ENCODE peak calls at places on chromosomes 16 and 17, in five cellular contexts. One of them, this sample, is unnamed.

GRCh38 chr17:51540151-51540550 is 279.8 kb downstream of the UTP18 start:
- DNase-seq in tibial nerve: no peak
- DNase-seq in cardiac muscle cell: no peak
- DNase-seq in AG10803: no peak
- DNase-seq in colonic mucosa: no peak
- DNase-seq in this sample: no peak

GRCh38 chr16:78460428-78460827 is 361.0 kb downstream of the WWOX start:
- DNase-seq in colonic mucosa: no peak
- DNase-seq in AG10803: no peak
- DNase-seq in tibial nerve: no peak
- DNase-seq in cardiac muscle cell: no peak
- DNase-seq in this sample: no peak

GRCh38 chr17:74326506-74326905 is 480 bp downstream of the KIF19 start:
- DNase-seq in colonic mucosa: no peak
- DNase-seq in tibial nerve: no peak
- DNase-seq in AG10803: no peak
- DNase-seq in cardiac muscle cell: no peak
- DNase-seq in this sample: no peak

GRCh38 chr17:45857977-45858708 is 13.5 kb downstream of the SPPL2C start:
- DNase-seq in cardiac muscle cell: peak; percentile 85
- DNase-seq in AG10803: peak; percentile 9
- DNase-seq in colonic mucosa: no peak
- DNase-seq in tibial nerve: no peak
- DNase-seq in this sample: peak; percentile 51

GRCh38 chr16:70163596-70163995 is 10.0 kb upstream of the CLEC18C start:
- DNase-seq in cardiac muscle cell: no peak
- DNase-seq in AG10803: no peak
- DNase-seq in colonic mucosa: no peak
- DNase-seq in tibial nerve: no peak
- DNase-seq in this sample: no peak

GRCh38 chr17:2837147-2837561 is 40.9 kb downstream of the RAP1GAP2 start:
- DNase-seq in tibial nerve: no peak
- DNase-seq in cardiac muscle cell: no peak
- DNase-seq in colonic mucosa: no peak
- DNase-seq in AG10803: no peak
- DNase-seq in this sample: no peak

GRCh38 chr16:28974007-28974436 is 556 bp upstream of the SPNS1 start:
- DNase-seq in tibial nerve: no peak
- DNase-seq in cardiac muscle cell: peak; percentile 85
- DNase-seq in colonic mucosa: peak; percentile 65
- DNase-seq in AG10803: peak; percentile 61
- DNase-seq in this sample: peak; percentile 74

GRCh38 chr16:17992416-17992815 is 344.1 kb downstream of the NPIPA8 start:
- DNase-seq in AG10803: no peak
- DNase-seq in colonic mucosa: no peak
- DNase-seq in cardiac muscle cell: no peak
- DNase-seq in tibial nerve: no peak
- DNase-seq in this sample: no peak

GRCh38 chr17:82961366-82962162 is 117.8 kb upstream of the METRNL start:
- DNase-seq in colonic mucosa: no peak
- DNase-seq in cardiac muscle cell: no peak
- DNase-seq in tibial nerve: no peak
- DNase-seq in AG10803: no peak
- DNase-seq in this sample: no peak

GRCh38 chr17:61475726-61476125 is 23.5 kb downstream of the TBX4 start:
- DNase-seq in tibial nerve: no peak
- DNase-seq in AG10803: peak; percentile 63
- DNase-seq in colonic mucosa: no peak
- DNase-seq in cardiac muscle cell: no peak
- DNase-seq in this sample: peak; percentile 20

GRCh38 chr17:50210249-50211225 is 9.1 kb upstream of the COL1A1 start:
- DNase-seq in cardiac muscle cell: peak; percentile 63
- DNase-seq in AG10803: peak; percentile 98
- DNase-seq in tibial nerve: peak; percentile 15
- DNase-seq in colonic mucosa: peak; percentile 58
- DNase-seq in this sample: peak; percentile 97

GRCh38 chr17:67637901-67638641 is 79.7 kb upstream of the NOL11 start:
- DNase-seq in tibial nerve: no peak
- DNase-seq in colonic mucosa: peak; percentile 53
- DNase-seq in AG10803: no peak
- DNase-seq in cardiac muscle cell: no peak
- DNase-seq in this sample: no peak

GRCh38 chr17:4998666-4999428 is 1.1 kb downstream of the KIF1C start:
- DNase-seq in tibial nerve: no peak
- DNase-seq in cardiac muscle cell: no peak
- DNase-seq in AG10803: no peak
- DNase-seq in colonic mucosa: peak; percentile 80
- DNase-seq in this sample: no peak

GRCh38 chr17:49787932-49788442 is 494 bp upstream of the KAT7 start:
- DNase-seq in colonic mucosa: peak; percentile 26
- DNase-seq in cardiac muscle cell: no peak
- DNase-seq in AG10803: peak; percentile 31
- DNase-seq in tibial nerve: no peak
- DNase-seq in this sample: no peak

GRCh38 chr16:50718761-50719400 is 23.0 kb upstream of the CYLD start:
- DNase-seq in AG10803: no peak
- DNase-seq in cardiac muscle cell: no peak
- DNase-seq in tibial nerve: no peak
- DNase-seq in colonic mucosa: no peak
- DNase-seq in this sample: no peak

GRCh38 chr16:56090076-56090475 is 101.2 kb upstream of the GNAO1 start:
- DNase-seq in AG10803: no peak
- DNase-seq in tibial nerve: no peak
- DNase-seq in colonic mucosa: no peak
- DNase-seq in cardiac muscle cell: no peak
- DNase-seq in this sample: no peak

GRCh38 chr17:39597372-39598046 is 10.2 kb downstream of the NEUROD2 start:
- DNase-seq in AG10803: no peak
- DNase-seq in tibial nerve: no peak
- DNase-seq in colonic mucosa: no peak
- DNase-seq in cardiac muscle cell: no peak
- DNase-seq in this sample: no peak

GRCh38 chr16:55542459-55543082 is 23.9 kb upstream of the CAPNS2 start:
- DNase-seq in colonic mucosa: no peak
- DNase-seq in AG10803: peak; percentile 59
- DNase-seq in cardiac muscle cell: no peak
- DNase-seq in tibial nerve: no peak
- DNase-seq in this sample: peak; percentile 68

GRCh38 chr17:39899215-39899614 is 19.2 kb downstream of the GSDMB start:
- DNase-seq in tibial nerve: no peak
- DNase-seq in colonic mucosa: no peak
- DNase-seq in AG10803: no peak
- DNase-seq in cardiac muscle cell: no peak
- DNase-seq in this sample: no peak

GRCh38 chr16:86653289-86654006 is 75.1 kb downstream of the FOXL1 start:
- DNase-seq in colonic mucosa: no peak
- DNase-seq in cardiac muscle cell: no peak
- DNase-seq in AG10803: peak; percentile 76
- DNase-seq in tibial nerve: no peak
- DNase-seq in this sample: peak; percentile 21

GRCh38 chr17:70621593-70621992 is 452.3 kb downstream of the KCNJ2 start:
- DNase-seq in colonic mucosa: no peak
- DNase-seq in tibial nerve: no peak
- DNase-seq in cardiac muscle cell: no peak
- DNase-seq in AG10803: peak; percentile 6
- DNase-seq in this sample: peak; percentile 16

GRCh38 chr17:56184650-56185049 is 31.4 kb downstream of the ANKFN1 start:
- DNase-seq in colonic mucosa: no peak
- DNase-seq in AG10803: no peak
- DNase-seq in tibial nerve: no peak
- DNase-seq in cardiac muscle cell: no peak
- DNase-seq in this sample: peak; percentile 25

GRCh38 chr16:76856112-76856511 is 334.9 kb upstream of the MON1B start:
- DNase-seq in cardiac muscle cell: no peak
- DNase-seq in AG10803: no peak
- DNase-seq in colonic mucosa: no peak
- DNase-seq in tibial nerve: no peak
- DNase-seq in this sample: no peak

GRCh38 chr16:57028086-57028485 is 38.7 kb downstream of the NLRC5 start:
- DNase-seq in AG10803: no peak
- DNase-seq in colonic mucosa: no peak
- DNase-seq in cardiac muscle cell: no peak
- DNase-seq in tibial nerve: no peak
- DNase-seq in this sample: no peak

GRCh38 chr16:48146710-48147109 is 9.1 kb downstream of the ABCC12 start:
- DNase-seq in AG10803: no peak
- DNase-seq in tibial nerve: no peak
- DNase-seq in colonic mucosa: no peak
- DNase-seq in cardiac muscle cell: no peak
- DNase-seq in this sample: no peak

GRCh38 chr16:1413684-1414531 is 596 bp downstream of the UNKL start:
- DNase-seq in colonic mucosa: peak; percentile 73
- DNase-seq in tibial nerve: no peak
- DNase-seq in cardiac muscle cell: peak; percentile 47
- DNase-seq in AG10803: peak; percentile 47
- DNase-seq in this sample: peak; percentile 56

GRCh38 chr16:83813818-83814653 is 6.3 kb downstream of the HSBP1 start:
- DNase-seq in tibial nerve: peak; percentile 31
- DNase-seq in colonic mucosa: no peak
- DNase-seq in cardiac muscle cell: peak; percentile 63
- DNase-seq in AG10803: peak; percentile 92
- DNase-seq in this sample: peak; percentile 62

GRCh38 chr16:48059936-48060335 is 95.9 kb downstream of the ABCC12 start:
- DNase-seq in colonic mucosa: no peak
- DNase-seq in AG10803: no peak
- DNase-seq in cardiac muscle cell: no peak
- DNase-seq in tibial nerve: no peak
- DNase-seq in this sample: no peak

GRCh38 chr16:68790130-68790761 is 53.1 kb upstream of the TANGO6 start:
- DNase-seq in tibial nerve: no peak
- DNase-seq in AG10803: peak; percentile 84
- DNase-seq in colonic mucosa: no peak
- DNase-seq in cardiac muscle cell: no peak
- DNase-seq in this sample: peak; percentile 82

GRCh38 chr17:80827646-80828643 is 163.7 kb upstream of the CHMP6 start:
- DNase-seq in colonic mucosa: no peak
- DNase-seq in AG10803: no peak
- DNase-seq in cardiac muscle cell: no peak
- DNase-seq in tibial nerve: no peak
- DNase-seq in this sample: no peak

GRCh38 chr16:901149-901548 is 69.6 kb downstream of the LMF1 start:
- DNase-seq in cardiac muscle cell: no peak
- DNase-seq in AG10803: no peak
- DNase-seq in colonic mucosa: no peak
- DNase-seq in tibial nerve: no peak
- DNase-seq in this sample: no peak

GRCh38 chr17:61400786-61401279 is 1.2 kb downstream of the TBX2 start:
- DNase-seq in tibial nerve: no peak
- DNase-seq in colonic mucosa: no peak
- DNase-seq in cardiac muscle cell: peak; percentile 24
- DNase-seq in AG10803: no peak
- DNase-seq in this sample: no peak

DNA sequence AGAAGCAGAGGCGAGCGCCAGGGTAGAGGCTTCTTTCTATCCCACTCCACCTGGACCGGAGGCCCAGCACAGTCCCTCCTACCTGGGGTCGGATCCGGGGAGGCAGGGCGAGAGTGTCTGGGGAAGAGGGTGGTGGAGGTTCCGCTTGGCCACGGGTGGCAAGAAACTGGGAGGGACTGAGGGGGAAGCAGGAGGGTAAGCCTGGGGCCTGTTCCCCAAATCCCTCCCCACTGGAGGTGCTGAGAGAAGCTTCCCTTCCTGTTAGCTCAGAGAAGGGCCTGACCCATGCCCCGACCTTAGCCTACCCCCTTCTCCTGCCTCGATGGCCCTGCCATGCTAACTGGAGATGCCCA is 1.8 kb upstream of the TPPP3 start:
- DNase-seq in cardiac muscle cell: no peak
- DNase-seq in AG10803: no peak
- DNase-seq in colonic mucosa: no peak
- DNase-seq in tibial nerve: no peak
- DNase-seq in this sample: no peak
- H3K4me3 ChIP-seq in cardiac muscle cell: no peak overlapping the region
- H3K4me3 ChIP-seq in AG10803: no peak overlapping the region
- H3K4me3 ChIP-seq in colonic mucosa: no peak overlapping the region
- H3K4me3 ChIP-seq in tibial nerve: no peak overlapping the region
- H3K4me3 ChIP-seq in this sample: no peak overlapping the region

GRCh38 chr16:85327731-85328664 is 215.7 kb upstream of the CIBAR2 start:
- DNase-seq in AG10803: no peak
- DNase-seq in tibial nerve: no peak
- DNase-seq in colonic mucosa: no peak
- DNase-seq in cardiac muscle cell: peak; percentile 86
- DNase-seq in this sample: peak; percentile 41
- TF ChIP-seq CTCF in AG10803: no peak
- TF ChIP-seq CTCF in tibial nerve: no peak
- TF ChIP-seq CTCF in colonic mucosa: no peak
- TF ChIP-seq CTCF in cardiac muscle cell: no peak
- TF ChIP-seq CTCF in this sample: no peak

GRCh38 chr16:67149276-67150057 is 1.3 kb downstream of the B3GNT9 start:
- DNase-seq in cardiac muscle cell: no peak
- DNase-seq in colonic mucosa: no peak
- DNase-seq in tibial nerve: no peak
- DNase-seq in AG10803: no peak
- DNase-seq in this sample: no peak
- H3K4me3 ChIP-seq in cardiac muscle cell: no peak overlapping the region
- H3K4me3 ChIP-seq in colonic mucosa: peak overlapping the region; percentile 68
- H3K4me3 ChIP-seq in tibial nerve: no peak overlapping the region
- H3K4me3 ChIP-seq in AG10803: no peak overlapping the region
- H3K4me3 ChIP-seq in this sample: no peak overlapping the region

GRCh38 chr17:16013943-16014407 is 14.4 kb downstream of the TTC19 start:
- DNase-seq in AG10803: peak; percentile 54
- DNase-seq in colonic mucosa: no peak
- DNase-seq in tibial nerve: no peak
- DNase-seq in cardiac muscle cell: peak; percentile 29
- DNase-seq in this sample: peak; percentile 91
- TF ChIP-seq CTCF in AG10803: peak; percentile 75
- TF ChIP-seq CTCF in colonic mucosa: peak; percentile 31
- TF ChIP-seq CTCF in tibial nerve: peak; percentile 13
- TF ChIP-seq CTCF in cardiac muscle cell: peak; percentile 67
- TF ChIP-seq CTCF in this sample: peak; percentile 73

GRCh38 chr17:33200116-33200515 is 93.0 kb downstream of the ASIC2 start:
- DNase-seq in tibial nerve: no peak
- DNase-seq in colonic mucosa: peak; percentile 52
- DNase-seq in AG10803: peak; percentile 52
- DNase-seq in cardiac muscle cell: no peak
- DNase-seq in this sample: no peak
- H3K4me3 ChIP-seq in tibial nerve: no peak overlapping the region
- H3K4me3 ChIP-seq in colonic mucosa: no peak overlapping the region
- H3K4me3 ChIP-seq in AG10803: no peak overlapping the region
- H3K4me3 ChIP-seq in cardiac muscle cell: no peak overlapping the region
- H3K4me3 ChIP-seq in this sample: no peak overlapping the region

DNA sequence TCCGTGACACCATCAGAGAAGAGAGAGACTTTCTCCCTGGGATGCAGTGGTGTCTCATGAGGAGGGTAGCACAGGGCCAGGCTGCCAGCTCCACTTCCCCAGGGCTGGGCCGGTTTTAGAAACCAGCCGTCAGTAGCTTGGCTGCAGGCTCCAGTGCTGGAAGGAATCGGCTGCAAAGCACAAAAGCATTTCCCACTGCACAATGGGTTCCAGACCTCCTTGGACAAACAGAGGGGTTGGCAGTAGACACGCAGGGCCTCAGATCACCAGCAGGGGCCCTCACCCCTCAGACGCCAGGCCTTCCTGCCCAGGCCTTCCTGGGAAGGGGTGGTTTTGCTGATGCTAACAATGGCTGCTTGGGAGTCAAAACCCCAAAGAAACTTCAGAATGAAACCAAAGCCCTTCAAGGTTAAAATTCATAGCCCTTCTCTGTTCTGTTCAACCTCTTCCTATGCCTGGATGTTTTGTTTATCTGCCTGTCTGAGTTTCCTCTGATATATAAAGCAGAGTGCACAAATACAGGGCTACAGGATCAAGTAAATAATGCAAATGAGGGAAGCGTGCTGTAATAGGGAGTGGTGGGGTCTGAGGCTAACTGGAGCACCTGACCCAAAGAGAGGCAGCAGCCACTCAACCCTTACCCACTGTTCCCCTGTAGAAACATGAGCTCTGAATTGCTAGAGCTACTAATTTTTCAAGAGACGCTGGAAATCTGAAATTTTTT is 26.2 kb downstream of the TEKT5 start:
- DNase-seq in cardiac muscle cell: peak; percentile 10
- DNase-seq in tibial nerve: no peak
- DNase-seq in colonic mucosa: no peak
- DNase-seq in AG10803: peak; percentile 11
- DNase-seq in this sample: peak; percentile 23
- TF ChIP-seq CTCF in cardiac muscle cell: peak; percentile 61
- TF ChIP-seq CTCF in tibial nerve: no peak
- TF ChIP-seq CTCF in colonic mucosa: peak; percentile 32
- TF ChIP-seq CTCF in AG10803: peak; percentile 55
- TF ChIP-seq CTCF in this sample: peak; percentile 56

This sample was measured in fibroblast of pulmonary artery.